ENCODE peak calls at places on chromosome 20, in seven cellular contexts. L, D, Y, C, K, O and P are unnamed samples.

GRCh38 chr20:47857994-47858557 is 72.8 kb upstream of the SULF2 start:
- DNase-seq in L (no peak), D (peak; percentile 29), Y (no peak), C (peak; percentile 85), K (no peak), O (no peak), P (no peak)

GRCh38 chr20:31861346-31862156 is 8.8 kb downstream of the DUSP15 start:
- DNase-seq in L (peak; percentile 74), D (no peak), Y (peak; percentile 51), C (no peak), K (peak; percentile 73), O (peak; percentile 76), P (peak; percentile 83)

GRCh38 chr20:31913431-31914157 is 38.3 kb downstream of the PDRG1 start:
- DNase-seq in L (no peak), D (no peak), Y (no peak), C (peak; percentile 36), K (no peak), O (no peak), P (no peak)

GRCh38 chr20:57064836-57065235 is 201.6 kb downstream of the BMP7 start:
- DNase-seq in L (no peak), D (no peak), Y (no peak), C (peak; percentile 37), K (no peak), O (no peak), P (no peak)

GRCh38 chr20:1291191-1291741 is 25.2 kb downstream of the SNPH start:
- DNase-seq in L (no peak), D (no peak), Y (no peak), C (no peak), K (no peak), O (peak; percentile 24), P (no peak)

GRCh38 chr20:3857405-3857804 is 10.8 kb downstream of the MAVS start:
- DNase-seq in L (peak; percentile 62), D (no peak), Y (no peak), C (no peak), K (no peak), O (no peak), P (no peak)

GRCh38 chr20:32336918-32337347 is 21.2 kb upstream of the ASXL1 start:
- DNase-seq in L (no peak), D (no peak), Y (no peak), C (no peak), K (no peak), O (peak; percentile 49), P (no peak)

GRCh38 chr20:33551778-33552177 is 61.9 kb downstream of the CBFA2T2 start:
- DNase-seq in L (no peak), D (no peak), Y (no peak), C (no peak), K (no peak), O (no peak), P (no peak)

GRCh38 chr20:2751347-2751867 is 49.0 kb downstream of the CPXM1 start:
- DNase-seq in L (peak; percentile 42), D (no peak), Y (peak; percentile 18), C (peak; percentile 55), K (no peak), O (no peak), P (no peak)

GRCh38 chr20:58264271-58264670 is 35.8 kb upstream of the ANKRD60 start:
- DNase-seq in L (peak; percentile 57), D (no peak), Y (no peak), C (no peak), K (no peak), O (no peak), P (no peak)

GRCh38 chr20:58014628-58015315 is 213.7 kb downstream of the ANKRD60 start:
- DNase-seq in L (no peak), D (peak; percentile 5), Y (no peak), C (no peak), K (no peak), O (no peak), P (no peak)

GRCh38 chr20:5531318-5532081 is 214.7 kb upstream of the PROKR2 start:
- DNase-seq in L (no peak), D (peak; percentile 23), Y (no peak), C (no peak), K (no peak), O (no peak), P (no peak)

GRCh38 chr20:23937303-23938117 is 51.1 kb downstream of the GGTLC1 start:
- DNase-seq in L (peak; percentile 58), D (peak; percentile 38), Y (peak; percentile 73), C (no peak), K (peak; percentile 20), O (peak; percentile 63), P (no peak)

GRCh38 chr20:31943052-31943471 is 8.8 kb downstream of the PDRG1 start:
- DNase-seq in L (no peak), D (no peak), Y (peak; percentile 40), C (peak; percentile 72), K (peak; percentile 51), O (no peak), P (no peak)

GRCh38 chr20:31569163-31570020 is 35.7 kb upstream of the ID1 start:
- DNase-seq in L (peak; percentile 81), D (peak; percentile 57), Y (peak; percentile 45), C (peak; percentile 70), K (peak; percentile 64), O (peak; percentile 71), P (no peak)

GRCh38 chr20:16261733-16262277 is 311.4 kb downstream of the KIF16B start:
- DNase-seq in L (no peak), D (no peak), Y (no peak), C (no peak), K (no peak), O (no peak), P (no peak)

GRCh38 chr20:10119336-10119735 is 84.5 kb downstream of the ANKEF1 start:
- DNase-seq in L (no peak), D (no peak), Y (no peak), C (no peak), K (no peak), O (no peak), P (no peak)

GRCh38 chr20:13259921-13260320 is 38.8 kb downstream of the ISM1 start:
- DNase-seq in L (no peak), D (no peak), Y (peak; percentile 87), C (no peak), K (no peak), O (no peak), P (no peak)

GRCh38 chr20:34872604-34873224 is at the start of gene GGT7:
- DNase-seq in L (peak; percentile 94), D (peak; percentile 70), Y (peak; percentile 88), C (peak; percentile 91), K (peak; percentile 86), O (peak; percentile 81), P (peak; percentile 86)

GRCh38 chr20:17872920-17873319 is 95.7 kb downstream of the SNX5 start:
- DNase-seq in L (peak; percentile 39), D (peak; percentile 9), Y (no peak), C (peak; percentile 58), K (no peak), O (no peak), P (no peak)

GRCh38 chr20:9493818-9494217 is 20.6 kb upstream of the LAMP5 start:
- DNase-seq in L (no peak), D (no peak), Y (no peak), C (no peak), K (no peak), O (no peak), P (no peak)

GRCh38 chr20:13610205-13610604 is 28.5 kb downstream of the TASP1 start:
- DNase-seq in L (no peak), D (no peak), Y (no peak), C (no peak), K (no peak), O (peak; percentile 37), P (no peak)

GRCh38 chr20:39661833-39662232 is 699.7 kb downstream of the DHX35 start:
- DNase-seq in L (peak; percentile 51), D (no peak), Y (no peak), C (no peak), K (no peak), O (peak; percentile 21), P (no peak)

GRCh38 chr20:39660251-39660650 is 698.1 kb downstream of the DHX35 start:
- DNase-seq in L (no peak), D (no peak), Y (no peak), C (no peak), K (no peak), O (no peak), P (no peak)

GRCh38 chr20:39659010-39659409 is 696.9 kb downstream of the DHX35 start:
- DNase-seq in L (no peak), D (no peak), Y (no peak), C (no peak), K (no peak), O (no peak), P (no peak)

GRCh38 chr20:39660965-39661364 is 698.8 kb downstream of the DHX35 start:
- DNase-seq in L (peak; percentile 50), D (no peak), Y (no peak), C (no peak), K (no peak), O (no peak), P (no peak)
- H3K4me3 ChIP-seq in L (no peak overlapping the region), D (no peak overlapping the region), Y (no peak overlapping the region), C (no peak overlapping the region), K (no peak overlapping the region), O (no peak overlapping the region), P (no peak overlapping the region)

DNA sequence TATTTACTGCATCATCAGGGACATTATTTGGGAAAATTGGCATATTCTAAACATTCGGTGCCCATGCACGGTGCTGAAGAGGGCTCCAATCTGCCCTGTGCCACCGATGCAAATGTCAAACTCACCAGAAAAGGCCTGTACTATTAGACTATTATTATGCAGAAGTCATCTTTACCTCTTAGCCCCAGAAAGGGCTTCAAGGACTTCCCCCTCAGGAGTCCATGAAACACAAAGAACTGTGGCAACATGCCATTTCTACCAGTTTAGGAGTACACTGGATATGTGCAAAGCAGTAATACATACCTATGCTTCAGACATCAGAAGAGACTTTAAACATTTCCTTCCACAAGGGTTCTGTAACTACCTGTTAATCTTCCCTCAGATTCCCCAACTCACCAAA is 8.6 kb downstream of the DIDO1 start:
- DNase-seq in L (no peak), D (no peak), Y (no peak), C (no peak), K (no peak), O (no peak), P (no peak)
- TF ChIP-seq CTCF in L (no peak), D (no peak), Y (no peak), C (no peak), K (no peak), O (no peak), P (no peak)

GRCh38 chr20:36754656-36755222 is 8.8 kb upstream of the NDRG3 start:
- DNase-seq in L (peak; percentile 76), D (no peak), Y (peak; percentile 69), C (peak; percentile 84), K (no peak), O (peak; percentile 63), P (no peak)
- H3K36me3 ChIP-seq in L (peaks cover 34% of the 10 kb centered on the region), D (peaks cover 71% of the 10 kb centered on the region), Y (no peaks in the 10 kb centered on the region), C (no peaks in the 10 kb centered on the region), K (peaks cover 42% of the 10 kb centered on the region), O (peaks cover 74% of the 10 kb centered on the region), P (peaks cover 5% of the 10 kb centered on the region)

GRCh38 chr20:50335866-50336265 is 145.2 kb downstream of the CEBPB start:
- DNase-seq in L (no peak), D (no peak), Y (no peak), C (no peak), K (no peak), O (no peak), P (no peak)

GRCh38 chr20:50332491-50332980 is 141.9 kb downstream of the CEBPB start:
- DNase-seq in L (no peak), D (no peak), Y (no peak), C (peak; percentile 56), K (no peak), O (no peak), P (no peak)

GRCh38 chr20:50335105-50335504 is 144.5 kb downstream of the CEBPB start:
- DNase-seq in L (no peak), D (no peak), Y (peak; percentile 52), C (peak; percentile 56), K (no peak), O (peak; percentile 38), P (no peak)

GRCh38 chr20:50333131-50333530 is 142.5 kb downstream of the CEBPB start:
- DNase-seq in L (no peak), D (no peak), Y (no peak), C (peak; percentile 33), K (no peak), O (no peak), P (no peak)

GRCh38 chr20:50333856-50334255 is 143.2 kb downstream of the CEBPB start:
- DNase-seq in L (no peak), D (peak; percentile 26), Y (no peak), C (peak; percentile 60), K (no peak), O (no peak), P (no peak)
- H3K4me3 ChIP-seq in L (no peak overlapping the region), D (no peak overlapping the region), Y (no peak overlapping the region), C (no peak overlapping the region), K (no peak overlapping the region), O (no peak overlapping the region), P (no peak overlapping the region)